ENCODE peak calls at places on chromosomes 12 and 14, in nine cellular contexts. Z, A, M, W, U, H, N, Y and D are unnamed samples.

GRCh38 chr12:119341988-119342387 is 7.5 kb downstream of the CCDC60 start:
- DNase-seq in Z (no peak), A (no peak), M (no peak), W (no peak), U (no peak), H (no peak), N (no peak), Y (no peak), D (no peak)

GRCh38 chr12:68327896-68328295 is 4.3 kb downstream of the MDM1 start:
- DNase-seq in Z (no peak), A (no peak), M (no peak), W (no peak), U (no peak), H (no peak), N (no peak), Y (no peak), D (no peak)

GRCh38 chr14:34554540-34555250 is 15.2 kb upstream of the EAPP start:
- DNase-seq in Z (no peak), A (no peak), M (peak), W (no peak), U (no peak), H (peak), N (no peak), Y (no peak), D (no peak)

GRCh38 chr14:84814391-84814790 is 715.6 kb upstream of the FLRT2 start:
- DNase-seq in Z (no peak), A (no peak), M (no peak), W (no peak), U (no peak), H (no peak), N (no peak), Y (no peak), D (no peak)

GRCh38 chr14:24172871-24173281 is 996 bp downstream of the REC8 start:
- DNase-seq in Z (no peak), A (no peak), M (no peak), W (no peak), U (no peak), H (no peak), N (no peak), Y (no peak), D (no peak)

GRCh38 chr12:40149673-40150260 is 43.9 kb upstream of the SLC2A13 start:
- DNase-seq in Z (no peak), A (no peak), M (no peak), W (peak), U (no peak), H (peak), N (no peak), Y (no peak), D (no peak)

GRCh38 chr12:32025906-32026305 is 66.7 kb downstream of the RESF1 start:
- DNase-seq in Z (no peak), A (no peak), M (no peak), W (no peak), U (no peak), H (no peak), N (no peak), Y (no peak), D (peak)

GRCh38 chr12:22598763-22599161 is 26.2 kb upstream of the ETNK1 start:
- DNase-seq in Z (no peak), A (no peak), M (no peak), W (no peak), U (no peak), H (peak), N (no peak), Y (no peak), D (no peak)

GRCh38 chr12:57454566-57455373 is at the start of gene INHBE:
- DNase-seq in Z (peak), A (peak), M (no peak), W (peak), U (peak), H (no peak), N (no peak), Y (no peak), D (peak)

GRCh38 chr12:42593781-42594322 is 4.3 kb upstream of the PRICKLE1 start:
- DNase-seq in Z (no peak), A (no peak), M (no peak), W (no peak), U (no peak), H (no peak), N (no peak), Y (no peak), D (no peak)

GRCh38 chr12:95083938-95084337 is 10.5 kb upstream of the NR2C1 start:
- DNase-seq in Z (no peak), A (peak), M (no peak), W (peak), U (peak), H (no peak), N (peak), Y (no peak), D (no peak)

GRCh38 chr14:55125403-55125802 is 3.6 kb upstream of the LGALS3 start:
- DNase-seq in Z (peak), A (no peak), M (peak), W (no peak), U (no peak), H (no peak), N (no peak), Y (no peak), D (no peak)

GRCh38 chr12:126998747-126999285 is 1268.2 kb upstream of the TMEM132C start:
- DNase-seq in Z (no peak), A (no peak), M (no peak), W (no peak), U (peak), H (peak), N (no peak), Y (no peak), D (no peak)

GRCh38 chr12:47636908-47637780 is 68.7 kb downstream of the RPAP3 start:
- DNase-seq in Z (peak), A (peak), M (peak), W (peak), U (no peak), H (peak), N (no peak), Y (no peak), D (peak)

GRCh38 chr12:124022161-124022560 is 49.1 kb downstream of the ZNF664 start:
- DNase-seq in Z (no peak), A (no peak), M (no peak), W (no peak), U (no peak), H (no peak), N (no peak), Y (no peak), D (no peak)

GRCh38 chr14:23360496-23360895 is 4.5 kb downstream of the EFS start:
- DNase-seq in Z (peak), A (no peak), M (no peak), W (no peak), U (no peak), H (no peak), N (no peak), Y (no peak), D (peak)

GRCh38 chr12:112965643-112966042 is 12.7 kb upstream of the OAS2 start:
- DNase-seq in Z (no peak), A (no peak), M (no peak), W (no peak), U (no peak), H (no peak), N (no peak), Y (no peak), D (no peak)

GRCh38 chr12:126064028-126064427 is 998.8 kb downstream of the AACS start:
- DNase-seq in Z (no peak), A (no peak), M (no peak), W (no peak), U (no peak), H (no peak), N (no peak), Y (no peak), D (no peak)

GRCh38 chr12:49832836-49833421 is 4.7 kb upstream of the NCKAP5L start:
- DNase-seq in Z (no peak), A (no peak), M (no peak), W (peak), U (peak), H (peak), N (no peak), Y (no peak), D (no peak)

GRCh38 chr12:3364226-3364625 is 126.8 kb upstream of the PRMT8 start:
- DNase-seq in Z (no peak), A (no peak), M (no peak), W (no peak), U (no peak), H (no peak), N (no peak), Y (no peak), D (no peak)

GRCh38 chr12:18261273-18261672 is at the start of gene PIK3C2G:
- DNase-seq in Z (no peak), A (no peak), M (peak), W (no peak), U (no peak), H (peak), N (no peak), Y (no peak), D (no peak)

GRCh38 chr12:109760031-109760929 is 46.7 kb downstream of the FAM222A start:
- DNase-seq in Z (peak), A (peak), M (peak), W (no peak), U (no peak), H (no peak), N (no peak), Y (no peak), D (no peak)

DNA sequence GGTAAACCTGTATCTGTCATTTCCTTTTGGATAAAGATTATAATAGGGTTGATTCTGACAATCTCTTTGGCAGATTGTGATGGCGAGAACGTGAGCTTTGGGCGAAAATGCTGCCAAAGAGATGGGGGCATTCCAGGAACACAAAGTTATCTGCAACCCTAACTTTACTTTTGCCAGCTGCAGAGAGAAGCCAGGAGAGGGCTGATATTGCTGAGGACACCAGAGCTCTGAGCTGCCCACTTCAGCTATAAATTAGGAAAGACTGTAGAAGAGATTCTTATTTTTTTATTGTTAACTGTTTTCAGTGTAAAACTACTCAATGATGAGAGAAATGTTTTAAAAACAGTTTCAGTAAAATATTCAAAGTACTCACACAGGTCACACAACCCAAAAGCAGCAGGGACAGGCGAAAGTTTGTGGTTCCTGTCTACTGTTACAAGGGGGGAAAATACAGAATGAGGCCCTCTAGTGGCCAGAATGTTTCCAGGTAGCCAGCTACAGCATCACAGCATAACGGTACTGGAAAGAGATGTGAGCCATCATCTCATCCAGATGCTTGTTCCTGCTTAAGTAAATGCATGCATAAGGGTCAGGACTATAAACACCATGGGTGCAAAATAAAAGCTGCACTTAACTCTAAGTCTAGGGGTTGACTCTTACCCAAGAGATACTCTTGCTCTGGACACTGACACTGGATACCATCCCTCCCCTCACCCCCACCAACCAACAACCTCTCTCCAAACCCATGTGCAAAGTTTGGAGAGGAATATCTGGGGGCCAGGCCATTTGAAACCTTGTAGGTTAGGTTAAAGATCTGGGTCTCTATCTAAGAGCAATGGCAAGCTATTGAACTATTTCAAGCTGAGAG is 498.4 kb downstream of the RMST start:
- DNase-seq in Z (peak), A (peak), M (peak), W (peak), U (peak), H (peak), N (no peak), Y (no peak), D (peak)
- TF ChIP-seq CTCF in Z (peak), A (peak), M (peak), W (peak), U (peak), H (peak), N (peak), Y (peak), D (peak)

GRCh38 chr12:114483996-114484395 is 78.1 kb upstream of the TBX5 start:
- DNase-seq in Z (no peak), A (no peak), M (no peak), W (no peak), U (no peak), H (no peak), N (no peak), Y (no peak), D (no peak)
- TF ChIP-seq CTCF in Z (no peak), A (no peak), M (no peak), W (no peak), U (no peak), H (no peak), N (no peak), Y (no peak), D (no peak)

GRCh38 chr12:4857472-4858291 is 52.0 kb upstream of the KCNA1 start:
- DNase-seq in Z (peak), A (peak), M (peak), W (peak), U (peak), H (peak), N (peak), Y (peak), D (peak)
- TF ChIP-seq CTCF in Z (peak), A (peak), M (peak), W (peak), U (peak), H (peak), N (peak), Y (peak), D (peak)

DNA sequence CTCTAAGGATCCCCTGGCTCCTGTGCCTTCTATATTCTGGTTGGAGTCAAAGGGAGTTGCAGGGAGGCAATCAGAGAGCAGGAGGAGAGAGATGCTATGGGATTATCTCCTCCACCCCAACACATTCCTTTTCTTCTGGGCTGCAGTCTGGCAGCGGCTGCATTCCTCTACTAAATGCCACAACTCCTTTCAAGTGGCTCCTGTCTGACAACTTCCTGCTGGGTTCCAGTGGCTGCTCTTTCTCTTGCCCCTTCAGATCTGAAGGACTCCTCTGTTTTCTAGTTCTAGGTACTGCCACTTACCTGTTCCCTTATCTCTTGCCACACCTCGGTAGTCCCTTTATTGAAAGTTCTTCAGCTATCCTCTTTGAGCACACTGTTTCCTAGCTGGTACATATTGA is 425.0 kb downstream of the SNAPC1 start:
- DNase-seq in Z (no peak), A (no peak), M (no peak), W (no peak), U (no peak), H (no peak), N (no peak), Y (no peak), D (no peak)
- TF ChIP-seq CTCF in Z (no peak), A (no peak), M (no peak), W (no peak), U (no peak), H (no peak), N (no peak), Y (no peak), D (no peak)

GRCh38 chr14:31320216-31320615 is 100.1 kb downstream of the HEATR5A start:
- DNase-seq in Z (no peak), A (no peak), M (no peak), W (no peak), U (no peak), H (no peak), N (no peak), Y (no peak), D (no peak)

GRCh38 chr14:31323419-31323818 is 96.9 kb downstream of the HEATR5A start:
- DNase-seq in Z (no peak), A (no peak), M (no peak), W (no peak), U (no peak), H (no peak), N (no peak), Y (no peak), D (no peak)

GRCh38 chr14:31320922-31321779 is 99.2 kb downstream of the HEATR5A start:
- DNase-seq in Z (no peak), A (no peak), M (no peak), W (no peak), U (no peak), H (no peak), N (no peak), Y (no peak), D (no peak)

DNA sequence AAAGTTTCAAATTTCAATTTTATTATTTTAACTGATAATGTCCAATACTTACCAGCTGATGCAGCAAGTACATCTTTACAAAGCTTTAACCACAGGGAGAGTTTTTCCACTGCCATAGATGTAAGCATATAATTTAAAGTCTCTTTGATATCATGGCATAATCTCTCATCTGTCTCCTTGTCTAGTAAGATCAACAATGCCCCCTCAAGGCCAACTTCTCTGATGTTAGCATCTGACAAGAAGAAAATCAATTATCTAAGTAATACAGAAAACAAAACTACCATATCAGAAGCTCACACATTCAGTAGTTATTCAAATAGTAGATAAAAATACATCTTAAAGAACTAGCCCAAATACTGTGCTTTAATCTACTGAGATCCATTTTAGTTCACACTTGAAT is 94.2 kb downstream of the HEATR5A start:
- DNase-seq in Z (peak), A (no peak), M (no peak), W (peak), U (peak), H (peak), N (peak), Y (no peak), D (peak)
- TF ChIP-seq CTCF in Z (no peak), A (no peak), M (no peak), W (peak), U (no peak), H (peak), N (no peak), Y (peak), D (no peak)

GRCh38 chr12:77152623-77153193 is 87.3 kb upstream of the E2F7 start:
- DNase-seq in Z (peak), A (no peak), M (no peak), W (peak), U (peak), H (peak), N (peak), Y (peak), D (no peak)

GRCh38 chr12:77153706-77154105 is 88.3 kb upstream of the E2F7 start:
- DNase-seq in Z (no peak), A (no peak), M (no peak), W (peak), U (no peak), H (no peak), N (no peak), Y (no peak), D (no peak)

DNA sequence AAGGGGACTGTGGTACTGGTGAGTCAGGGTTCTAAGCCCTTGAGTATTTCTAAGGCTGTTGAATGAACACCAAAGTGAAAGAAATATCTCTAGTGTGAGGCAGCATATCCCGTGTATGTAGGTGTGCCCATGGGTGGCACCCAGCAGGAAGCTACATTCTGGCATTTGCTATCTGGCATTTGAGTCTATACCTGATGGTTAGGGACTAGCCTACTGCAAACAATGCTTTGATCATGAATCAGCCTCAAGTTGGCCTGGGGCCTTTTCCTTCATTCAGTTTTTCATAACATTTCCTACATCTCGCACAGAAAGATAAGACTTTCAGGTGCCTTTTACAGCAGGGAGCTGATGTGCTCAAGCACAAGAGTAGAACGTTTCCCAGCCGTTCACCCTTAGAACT is 85.7 kb upstream of the E2F7 start:
- DNase-seq in Z (peak), A (no peak), M (no peak), W (no peak), U (no peak), H (peak), N (no peak), Y (peak), D (no peak)
- TF ChIP-seq CTCF in Z (no peak), A (no peak), M (no peak), W (no peak), U (no peak), H (no peak), N (no peak), Y (no peak), D (no peak)

GRCh38 chr12:7032990-7033389 is 14.7 kb upstream of the LPCAT3 start:
- DNase-seq in Z (no peak), A (no peak), M (no peak), W (no peak), U (no peak), H (no peak), N (no peak), Y (no peak), D (no peak)
- TF ChIP-seq CTCF in Z (no peak), A (no peak), M (no peak), W (no peak), U (no peak), H (no peak), N (no peak), Y (no peak), D (no peak)

GRCh38 chr14:74532246-74532645 is 38.7 kb downstream of the ISCA2 start:
- DNase-seq in Z (no peak), A (no peak), M (no peak), W (no peak), U (no peak), H (no peak), N (no peak), Y (no peak), D (no peak)

GRCh38 chr14:74528406-74528805 is 34.8 kb downstream of the ISCA2 start:
- DNase-seq in Z (no peak), A (no peak), M (no peak), W (no peak), U (no peak), H (no peak), N (no peak), Y (no peak), D (no peak)

GRCh38 chr14:74528886-74529285 is 35.3 kb downstream of the ISCA2 start:
- DNase-seq in Z (no peak), A (no peak), M (no peak), W (no peak), U (no peak), H (no peak), N (no peak), Y (no peak), D (no peak)

GRCh38 chr14:74531011-74531410 is 37.4 kb downstream of the ISCA2 start:
- DNase-seq in Z (no peak), A (no peak), M (no peak), W (no peak), U (no peak), H (no peak), N (no peak), Y (no peak), D (no peak)

GRCh38 chr14:74531467-74531866 is 37.9 kb downstream of the ISCA2 start:
- DNase-seq in Z (peak), A (no peak), M (peak), W (peak), U (peak), H (peak), N (peak), Y (peak), D (peak)
- TF ChIP-seq CTCF in Z (no peak), A (no peak), M (no peak), W (peak), U (no peak), H (peak), N (peak), Y (peak), D (no peak)

GRCh38 chr12:117178301-117178700 is 12.0 kb downstream of the FBXO21 start:
- DNase-seq in Z (no peak), A (no peak), M (no peak), W (no peak), U (no peak), H (no peak), N (no peak), Y (no peak), D (no peak)
- TF ChIP-seq CTCF in Z (no peak), A (no peak), M (no peak), W (no peak), U (no peak), H (no peak), N (no peak), Y (no peak), D (no peak)

DNA sequence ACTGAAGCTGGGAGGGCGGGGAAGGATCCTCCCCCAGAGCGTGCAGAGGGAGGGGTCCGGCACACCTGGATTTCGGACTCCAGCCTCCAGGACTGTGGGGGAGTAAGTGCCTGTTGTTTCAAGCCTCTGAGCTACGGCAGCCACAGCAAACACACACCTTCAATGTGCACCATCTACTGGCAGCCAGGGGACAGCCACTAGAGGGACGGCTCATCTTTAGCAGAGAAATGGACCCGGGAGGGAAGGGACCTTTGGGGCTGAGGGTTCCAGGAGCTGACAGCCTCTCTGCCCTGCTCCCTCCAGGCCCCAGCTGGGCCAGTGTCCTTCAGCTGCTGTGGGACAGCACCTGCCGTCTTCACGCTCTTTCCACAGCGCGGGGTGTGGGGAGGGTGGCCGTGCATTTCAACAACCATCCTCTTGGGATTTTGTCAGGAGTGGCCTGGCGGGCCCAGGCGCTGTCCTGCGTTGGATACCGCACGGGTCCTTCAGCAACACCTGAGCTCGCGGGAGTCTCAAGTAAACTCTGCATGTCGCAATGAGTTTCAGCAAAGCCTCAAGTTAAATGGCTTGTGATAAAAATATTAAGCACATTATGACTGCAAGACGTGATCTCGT is 209.2 kb upstream of the C14orf180 start:
- DNase-seq in Z (peak), A (peak), M (peak), W (no peak), U (no peak), H (no peak), N (no peak), Y (peak), D (no peak)
- TF ChIP-seq CTCF in Z (no peak), A (peak), M (peak), W (no peak), U (no peak), H (no peak), N (no peak), Y (no peak), D (no peak)